ENCODE peak calls at places on chromosomes 1 and 21, in four cellular contexts. O is IMR-90, M is AG04450, V is neural progenitor cell. J is an unnamed sample.

GRCh38 chr1:209756608-209757445 is 974 bp downstream of the TRAF3IP3 start:
- DNase-seq in V (no peak), M (no peak), O (no peak), J (no peak)

GRCh38 chr1:207145401-207146058 is 41.5 kb downstream of the C4BPA start:
- DNase-seq in M (no peak), V (no peak), O (no peak), J (no peak)

GRCh38 chr1:116486424-116486823 is 84.4 kb downstream of the CD58 start:
- DNase-seq in M (no peak), O (peak), V (no peak), J (peak)

GRCh38 chr1:103901072-103901471 is 151.4 kb downstream of the AMY1C start:
- DNase-seq in O (no peak), M (no peak), V (no peak), J (no peak)

GRCh38 chr1:117683571-117684285 is 77.9 kb downstream of the TENT5C start:
- DNase-seq in V (no peak), M (no peak), O (peak), J (no peak)

GRCh38 chr1:201184734-201185453 is 5.7 kb upstream of the IGFN1 start:
- DNase-seq in V (peak), O (peak), M (peak), J (peak)

GRCh38 chr1:236141447-236142357 is 637 bp upstream of the GPR137B start:
- DNase-seq in O (peak), V (peak), M (no peak), J (no peak)

GRCh38 chr1:227894831-227895451 is 52.8 kb downstream of the WNT9A start:
- DNase-seq in V (no peak), M (no peak), O (no peak), J (no peak)

GRCh38 chr1:109050228-109050995 is 8.5 kb upstream of the WDR47 start:
- DNase-seq in M (no peak), O (no peak), V (no peak), J (no peak)

DNA sequence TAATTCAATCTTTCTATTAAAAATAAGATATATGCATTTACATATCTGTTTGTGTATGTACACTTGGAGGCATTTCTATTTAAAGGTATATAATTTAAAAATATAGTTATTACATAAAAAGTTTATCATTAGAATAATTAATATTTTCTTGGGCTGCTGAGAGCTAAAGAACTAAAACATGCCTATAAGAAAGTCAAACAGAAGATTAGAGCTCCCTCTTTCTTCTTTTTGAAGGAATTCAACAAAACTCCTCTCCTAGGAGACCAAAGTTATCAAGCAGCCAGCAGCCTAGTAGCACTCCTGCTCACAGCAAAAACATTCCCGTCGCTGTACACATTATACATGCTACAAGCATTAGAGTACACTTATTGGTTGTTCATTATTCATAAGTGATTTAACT is 216.5 kb downstream of the VAV3 start:
- DNase-seq in V (peak), M (no peak), O (peak), J (no peak)
- TF ChIP-seq CTCF in V (peak), M (no peak), O (peak), J (peak)

GRCh38 chr1:211882391-211882790 is 51.8 kb upstream of the LPGAT1 start:
- DNase-seq in V (no peak), O (no peak), M (no peak), J (no peak)

GRCh38 chr1:211891708-211892107 is 61.1 kb upstream of the LPGAT1 start:
- DNase-seq in M (no peak), V (no peak), O (no peak), J (no peak)

GRCh38 chr1:211886551-211886950 is 56.0 kb upstream of the LPGAT1 start:
- DNase-seq in M (no peak), O (no peak), V (no peak), J (no peak)

GRCh38 chr1:211885746-211886522 is 55.4 kb upstream of the LPGAT1 start:
- DNase-seq in O (no peak), M (no peak), V (no peak), J (no peak)
- TF ChIP-seq CTCF in O (no peak), M (no peak), V (no peak), J (no peak)

DNA sequence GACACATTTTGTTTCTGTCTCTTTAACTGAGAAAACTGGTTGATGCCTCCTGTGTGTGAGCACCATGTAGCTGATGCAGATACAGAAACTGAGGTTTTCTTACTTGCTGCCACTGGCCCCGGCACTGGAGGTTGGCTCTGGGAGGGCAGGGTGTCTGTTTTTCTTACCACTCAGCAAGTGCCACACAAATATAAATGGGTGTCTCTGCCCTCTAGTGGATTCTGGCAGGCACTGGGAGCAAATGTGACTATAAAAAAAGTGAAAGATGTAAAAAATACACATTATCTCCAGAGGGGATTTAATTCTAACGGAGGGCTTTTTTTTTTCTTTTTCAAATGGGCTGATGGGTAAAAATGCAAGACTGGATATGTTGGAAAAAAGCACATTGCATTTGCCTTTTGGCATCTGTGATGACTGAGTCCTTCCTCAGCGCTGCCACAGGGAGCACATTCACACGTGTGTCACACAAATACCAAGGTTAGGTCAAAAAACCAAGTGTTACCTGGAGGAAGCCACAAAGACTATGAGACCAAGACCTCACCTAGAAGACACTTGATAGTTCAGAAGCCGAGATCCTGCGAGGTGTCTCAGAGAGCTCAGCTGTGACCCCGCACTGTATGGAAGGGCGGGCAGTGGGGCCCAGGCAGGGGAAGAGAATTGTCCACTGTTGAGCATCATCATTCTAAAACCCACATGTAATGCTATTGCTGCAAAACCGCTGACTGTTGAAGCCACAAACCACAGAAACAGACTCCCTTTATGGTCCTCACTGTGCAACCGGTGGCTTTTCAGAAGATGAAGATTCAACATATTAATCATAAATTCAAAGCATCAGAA is 18.9 kb downstream of the PGBD2 start:
- DNase-seq in V (peak), M (no peak), O (peak), J (no peak)
- TF ChIP-seq CTCF in V (peak), M (peak), O (peak), J (peak)

GRCh38 chr1:15152318-15153183 is 996 bp upstream of the TMEM51 start:
- DNase-seq in O (peak), V (peak), M (peak), J (peak)
- TF ChIP-seq CTCF in O (peak), V (peak), M (peak), J (peak)

DNA sequence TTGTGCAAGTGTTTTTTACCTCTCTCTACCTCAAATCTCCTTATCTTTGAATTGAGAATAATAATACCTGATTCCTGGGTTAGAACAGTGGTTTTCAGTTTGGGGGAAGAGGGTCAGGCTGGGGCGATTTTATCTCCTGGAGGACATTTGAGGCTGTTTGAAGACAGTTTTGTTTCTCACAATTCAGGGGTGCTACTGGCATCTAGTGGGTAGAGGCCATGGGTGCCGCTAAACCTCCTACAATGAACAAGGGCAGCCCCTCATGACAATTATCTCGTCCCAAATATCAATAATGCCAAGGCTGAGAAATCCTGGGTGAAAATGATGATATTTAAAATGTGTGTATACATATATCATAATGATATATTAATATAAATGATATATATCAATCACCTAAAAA is 139.1 kb upstream of the USH2A start:
- DNase-seq in O (peak), V (peak), M (no peak), J (no peak)
- TF ChIP-seq CTCF in O (peak), V (peak), M (peak), J (no peak)

DNA sequence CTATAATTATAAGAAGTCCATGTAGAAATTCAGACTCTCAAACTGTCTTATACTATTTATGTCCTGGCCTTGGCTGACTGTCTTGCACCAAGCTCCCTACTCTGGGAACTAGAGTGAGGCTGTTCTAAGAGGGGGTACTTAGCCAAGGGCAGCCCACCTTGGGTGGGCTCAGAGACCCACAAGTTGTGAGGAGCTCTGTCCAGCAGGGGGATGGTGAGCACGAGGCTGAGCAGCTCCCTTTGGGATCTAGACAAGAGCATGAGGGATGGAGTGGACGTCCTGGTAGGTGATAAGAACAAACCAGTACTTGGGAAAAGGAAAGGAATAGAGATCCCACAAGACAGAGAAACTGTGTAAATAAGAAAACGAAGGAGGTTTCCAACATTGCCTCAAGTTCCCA is 127.1 kb upstream of the SLC44A3 start:
- DNase-seq in V (peak), M (no peak), O (no peak), J (no peak)
- TF ChIP-seq CTCF in V (peak), M (no peak), O (no peak), J (no peak)

GRCh38 chr21:44800103-44800502 is 1.5 kb downstream of the UBE2G2 start:
- DNase-seq in O (peak), M (no peak), V (peak), J (no peak)

GRCh38 chr21:44802396-44803153 is 955 bp upstream of the UBE2G2 start:
- DNase-seq in V (peak), M (no peak), O (no peak), J (no peak)

GRCh38 chr21:44803651-44804050 is 2.0 kb upstream of the UBE2G2 start:
- DNase-seq in M (no peak), V (no peak), O (no peak), J (no peak)

GRCh38 chr21:44801468-44802395 is at the start of gene UBE2G2:
- DNase-seq in O (peak), M (no peak), V (peak), J (no peak)

GRCh38 chr21:44800971-44801467 is 601 bp downstream of the UBE2G2 start:
- DNase-seq in V (peak), O (peak), M (no peak), J (no peak)
- TF ChIP-seq CTCF in V (peak), O (peak), M (peak), J (peak)

GRCh38 chr1:101440484-101440883 is 203.7 kb downstream of the S1PR1 start:
- DNase-seq in V (no peak), M (no peak), O (no peak), J (no peak)

GRCh38 chr1:101436100-101436511 is 199.3 kb downstream of the S1PR1 start:
- DNase-seq in M (no peak), O (no peak), V (no peak), J (no peak)

GRCh38 chr1:101438359-101438758 is 201.5 kb downstream of the S1PR1 start:
- DNase-seq in O (peak), V (peak), M (no peak), J (no peak)
- TF ChIP-seq CTCF in O (peak), V (peak), M (peak), J (peak)

GRCh38 chr21:44949161-44950015 is 9.6 kb downstream of the SLX9 start:
- DNase-seq in O (peak), V (peak), M (no peak), J (no peak)

GRCh38 chr21:44948426-44949120 is 8.7 kb downstream of the SLX9 start:
- DNase-seq in V (no peak), O (no peak), M (no peak), J (no peak)

GRCh38 chr21:44950351-44950750 is 10.5 kb downstream of the SLX9 start:
- DNase-seq in M (no peak), V (no peak), O (no peak), J (no peak)

GRCh38 chr21:44951186-44951915 is 11.5 kb downstream of the SLX9 start:
- DNase-seq in V (no peak), O (no peak), M (no peak), J (no peak)

GRCh38 chr21:44950016-44950326 is 10.1 kb downstream of the SLX9 start:
- DNase-seq in V (no peak), O (no peak), M (no peak), J (no peak)
- TF ChIP-seq CTCF in V (no peak), O (no peak), M (no peak), J (no peak)

J was measured in HFF-Myc.